ENCODE peak calls at places on chromosomes 4 and X, in six cellular contexts. Q, V, A, R, H and M are unnamed samples.
A peak's percentile ranks its signal among the peaks of the same experiment; 100 is the strongest.

GRCh38 chr4:83489711-83490326 is 4.9 kb upstream of the ABRAXAS1 start:
- DNase-seq in Q (no peak), V (no peak), A (no peak), R (no peak), H (no peak), M (no peak)

GRCh38 chr4:7547368-7548040 is 112.8 kb upstream of the PSAPL1 start:
- DNase-seq in Q (no peak), V (no peak), A (peak; percentile 47), R (no peak), H (no peak), M (no peak)

GRCh38 chr4:145177906-145178538 is 2.4 kb downstream of the OTUD4 start:
- DNase-seq in Q (peak; percentile 54), V (no peak), A (no peak), R (no peak), H (no peak), M (no peak)

GRCh38 chr4:112700679-112701078 is 63.7 kb downstream of the LARP7 start:
- DNase-seq in Q (no peak), V (no peak), A (no peak), R (no peak), H (no peak), M (no peak)

GRCh38 chr4:166680801-166681200 is 553.5 kb downstream of the SPOCK3 start:
- DNase-seq in Q (peak; percentile 74), V (no peak), A (no peak), R (no peak), H (no peak), M (no peak)

GRCh38 chr4:39514888-39515401 is 12.3 kb downstream of the UGDH start:
- DNase-seq in Q (peak; percentile 48), V (no peak), A (peak; percentile 48), R (peak; percentile 27), H (no peak), M (no peak)

GRCh38 chr4:136314686-136315085 is 1217.6 kb downstream of the PCDH18 start:
- DNase-seq in Q (no peak), V (no peak), A (no peak), R (no peak), H (no peak), M (no peak)

GRCh38 chr4:86657910-86658309 is 63.8 kb downstream of the PTPN13 start:
- DNase-seq in Q (no peak), V (no peak), A (no peak), R (no peak), H (no peak), M (no peak)

GRCh38 chrX:1442016-1442665 is 10.6 kb downstream of the ASMTL start:
- DNase-seq in Q (no peak), V (no peak), A (no peak), R (no peak), H (no peak), M (no peak)

GRCh38 chr4:8197521-8197920 is 1.6 kb upstream of the SH3TC1 start:
- DNase-seq in Q (no peak), V (no peak), A (no peak), R (no peak), H (no peak), M (no peak)

GRCh38 chrX:151226941-151227340 is 50.6 kb downstream of the GPR50 start:
- DNase-seq in Q (no peak), V (no peak), A (no peak), R (no peak), H (no peak), M (no peak)

GRCh38 chrX:37993857-37994619 is 12.3 kb upstream of the SYTL5 start:
- DNase-seq in Q (no peak), V (peak; percentile 10), A (no peak), R (peak; percentile 42), H (no peak), M (no peak)

GRCh38 chrX:37745835-37746234 is 34.0 kb upstream of the CYBB start:
- DNase-seq in Q (no peak), V (no peak), A (no peak), R (no peak), H (no peak), M (no peak)

GRCh38 chrX:124190440-124190839 is 142.0 kb upstream of the TEX13D start:
- DNase-seq in Q (no peak), V (no peak), A (no peak), R (no peak), H (no peak), M (no peak)

GRCh38 chr4:170001688-170002267 is 24.4 kb downstream of the MFAP3L start:
- DNase-seq in Q (no peak), V (no peak), A (no peak), R (no peak), H (no peak), M (no peak)

GRCh38 chr4:149029056-149029651 is 586.9 kb upstream of the NR3C2 start:
- DNase-seq in Q (no peak), V (no peak), A (no peak), R (no peak), H (no peak), M (no peak)

GRCh38 chr4:176032454-176032853 is 33.2 kb upstream of the WDR17 start:
- DNase-seq in Q (no peak), V (no peak), A (no peak), R (no peak), H (no peak), M (no peak)

GRCh38 chrX:31320740-31321139 is 248.9 kb upstream of the FTHL17 start:
- DNase-seq in Q (no peak), V (no peak), A (no peak), R (no peak), H (no peak), M (no peak)